ENCODE peak calls at places on chromosomes 12 and 14, in ten cellular contexts. One of them, this sample, is unnamed.

GRCh38 chr14:85634205-85634604 is 104.3 kb downstream of the FLRT2 start:
- DNase-seq in ovary: no peak
- DNase-seq in AG04450: no peak
- DNase-seq in K562: no peak
- DNase-seq in naive thymus-derived CD4-positive, alpha-beta T cell: no peak
- DNase-seq in lower lobe of right lung: no peak
- DNase-seq in cardiac muscle cell: peak; percentile 14
- DNase-seq in A549: no peak
- DNase-seq in heart right ventricle: no peak
- DNase-seq in fibroblast of lung: peak; percentile 7
- DNase-seq in this sample: no peak

GRCh38 chr12:76764856-76765255 is 941 bp downstream of the ZDHHC17 start:
- DNase-seq in ovary: no peak
- DNase-seq in AG04450: no peak
- DNase-seq in K562: no peak
- DNase-seq in naive thymus-derived CD4-positive, alpha-beta T cell: no peak
- DNase-seq in lower lobe of right lung: no peak
- DNase-seq in cardiac muscle cell: peak; percentile 8
- DNase-seq in A549: no peak
- DNase-seq in heart right ventricle: no peak
- DNase-seq in fibroblast of lung: peak; percentile 18
- DNase-seq in this sample: no peak

GRCh38 chr12:7154042-7154441 is 23.9 kb downstream of the CLSTN3 start:
- DNase-seq in ovary: no peak
- DNase-seq in AG04450: no peak
- DNase-seq in K562: no peak
- DNase-seq in naive thymus-derived CD4-positive, alpha-beta T cell: no peak
- DNase-seq in lower lobe of right lung: no peak
- DNase-seq in cardiac muscle cell: no peak
- DNase-seq in A549: no peak
- DNase-seq in heart right ventricle: no peak
- DNase-seq in fibroblast of lung: no peak
- DNase-seq in this sample: no peak

GRCh38 chr14:31592619-31593018 is 31.4 kb downstream of the NUBPL start:
- DNase-seq in ovary: no peak
- DNase-seq in AG04450: no peak
- DNase-seq in K562: no peak
- DNase-seq in naive thymus-derived CD4-positive, alpha-beta T cell: no peak
- DNase-seq in lower lobe of right lung: no peak
- DNase-seq in cardiac muscle cell: peak; percentile 48
- DNase-seq in A549: no peak
- DNase-seq in heart right ventricle: no peak
- DNase-seq in fibroblast of lung: peak; percentile 9
- DNase-seq in this sample: no peak

GRCh38 chr12:3304436-3305135 is 186.4 kb upstream of the PRMT8 start:
- DNase-seq in ovary: no peak
- DNase-seq in AG04450: peak; percentile 30
- DNase-seq in K562: no peak
- DNase-seq in naive thymus-derived CD4-positive, alpha-beta T cell: no peak
- DNase-seq in lower lobe of right lung: no peak
- DNase-seq in cardiac muscle cell: peak; percentile 62
- DNase-seq in A549: peak; percentile 41
- DNase-seq in heart right ventricle: no peak
- DNase-seq in fibroblast of lung: peak; percentile 91
- DNase-seq in this sample: no peak

GRCh38 chr12:666766-667308 is 3.6 kb upstream of the NINJ2 start:
- DNase-seq in ovary: no peak
- DNase-seq in AG04450: no peak
- DNase-seq in K562: no peak
- DNase-seq in naive thymus-derived CD4-positive, alpha-beta T cell: peak; percentile 38
- DNase-seq in lower lobe of right lung: no peak
- DNase-seq in cardiac muscle cell: no peak
- DNase-seq in A549: no peak
- DNase-seq in heart right ventricle: no peak
- DNase-seq in fibroblast of lung: peak; percentile 63
- DNase-seq in this sample: no peak

GRCh38 chr12:130347588-130347987 is 9.9 kb downstream of the PIWIL1 start:
- DNase-seq in ovary: no peak
- DNase-seq in AG04450: no peak
- DNase-seq in K562: no peak
- DNase-seq in naive thymus-derived CD4-positive, alpha-beta T cell: no peak
- DNase-seq in lower lobe of right lung: no peak
- DNase-seq in cardiac muscle cell: no peak
- DNase-seq in A549: no peak
- DNase-seq in heart right ventricle: no peak
- DNase-seq in fibroblast of lung: no peak
- DNase-seq in this sample: no peak

GRCh38 chr14:54881761-54882401 is 20.7 kb downstream of the GCH1 start:
- DNase-seq in ovary: no peak
- DNase-seq in AG04450: no peak
- DNase-seq in K562: no peak
- DNase-seq in naive thymus-derived CD4-positive, alpha-beta T cell: no peak
- DNase-seq in lower lobe of right lung: no peak
- DNase-seq in cardiac muscle cell: peak; percentile 69
- DNase-seq in A549: no peak
- DNase-seq in heart right ventricle: no peak
- DNase-seq in fibroblast of lung: no peak
- DNase-seq in this sample: no peak

DNA sequence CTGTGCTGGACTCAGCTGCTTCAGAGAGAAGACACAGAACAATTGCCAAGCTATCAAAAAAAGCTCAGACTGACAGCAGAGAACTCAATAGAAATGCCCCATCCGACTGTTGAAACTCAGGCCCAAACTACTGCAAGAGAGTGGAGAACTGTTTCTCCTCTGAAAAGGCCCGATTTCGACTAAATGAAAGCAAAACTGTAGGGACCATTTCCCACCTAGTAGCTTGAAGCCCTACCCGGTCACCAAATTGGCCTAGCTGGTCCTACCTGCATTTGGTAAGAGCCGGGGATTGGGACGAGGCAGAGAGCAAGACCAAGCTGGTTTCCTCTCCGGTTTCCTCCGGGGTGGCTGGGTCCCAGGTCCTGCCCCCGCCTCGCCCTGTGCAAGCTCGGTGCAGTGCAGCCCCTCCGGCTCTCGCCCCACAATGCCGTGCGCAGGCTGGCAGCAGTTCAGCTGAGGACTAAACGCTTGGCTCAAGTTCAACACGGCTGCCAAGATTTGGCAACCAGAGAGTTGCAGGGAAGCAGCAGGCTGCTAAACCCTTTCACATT is 1180.6 kb downstream of the VRK1 start:
- DNase-seq in ovary: peak; percentile 74
- DNase-seq in AG04450: no peak
- DNase-seq in K562: no peak
- DNase-seq in naive thymus-derived CD4-positive, alpha-beta T cell: peak; percentile 71
- DNase-seq in lower lobe of right lung: peak; percentile 82
- DNase-seq in cardiac muscle cell: peak; percentile 6
- DNase-seq in A549: no peak
- DNase-seq in heart right ventricle: peak; percentile 83
- DNase-seq in fibroblast of lung: peak; percentile 45
- DNase-seq in this sample: peak; percentile 94
- H3K27ac ChIP-seq in ovary: peak overlapping the region; percentile 33
- H3K27ac ChIP-seq in AG04450: no peak overlapping the region
- H3K27ac ChIP-seq in K562: no peak overlapping the region
- H3K27ac ChIP-seq in naive thymus-derived CD4-positive, alpha-beta T cell: peak overlapping the region; percentile 85
- H3K27ac ChIP-seq in lower lobe of right lung: peak overlapping the region; percentile 74
- H3K27ac ChIP-seq in cardiac muscle cell: no peak overlapping the region
- H3K27ac ChIP-seq in A549: no peak overlapping the region
- H3K27ac ChIP-seq in heart right ventricle: peak overlapping the region; percentile 72
- H3K27ac ChIP-seq in fibroblast of lung: no peak overlapping the region
- H3K27ac ChIP-seq in this sample: peak overlapping the region; percentile 99

GRCh38 chr12:14280921-14281320 is 84.6 kb upstream of the ATF7IP start:
- DNase-seq in ovary: no peak
- DNase-seq in AG04450: no peak
- DNase-seq in K562: no peak
- DNase-seq in naive thymus-derived CD4-positive, alpha-beta T cell: no peak
- DNase-seq in lower lobe of right lung: no peak
- DNase-seq in cardiac muscle cell: no peak
- DNase-seq in A549: no peak
- DNase-seq in heart right ventricle: no peak
- DNase-seq in fibroblast of lung: no peak
- DNase-seq in this sample: no peak

GRCh38 chr12:14279845-14280244 is 85.6 kb upstream of the ATF7IP start:
- DNase-seq in ovary: no peak
- DNase-seq in AG04450: no peak
- DNase-seq in K562: no peak
- DNase-seq in naive thymus-derived CD4-positive, alpha-beta T cell: no peak
- DNase-seq in lower lobe of right lung: no peak
- DNase-seq in cardiac muscle cell: no peak
- DNase-seq in A549: no peak
- DNase-seq in heart right ventricle: no peak
- DNase-seq in fibroblast of lung: no peak
- DNase-seq in this sample: no peak

GRCh38 chr12:14281539-14281938 is 83.9 kb upstream of the ATF7IP start:
- DNase-seq in ovary: no peak
- DNase-seq in AG04450: no peak
- DNase-seq in K562: no peak
- DNase-seq in naive thymus-derived CD4-positive, alpha-beta T cell: no peak
- DNase-seq in lower lobe of right lung: no peak
- DNase-seq in cardiac muscle cell: no peak
- DNase-seq in A549: no peak
- DNase-seq in heart right ventricle: no peak
- DNase-seq in fibroblast of lung: no peak
- DNase-seq in this sample: no peak

GRCh38 chr12:14283489-14284144 is 81.9 kb upstream of the ATF7IP start:
- DNase-seq in ovary: no peak
- DNase-seq in AG04450: no peak
- DNase-seq in K562: no peak
- DNase-seq in naive thymus-derived CD4-positive, alpha-beta T cell: no peak
- DNase-seq in lower lobe of right lung: no peak
- DNase-seq in cardiac muscle cell: no peak
- DNase-seq in A549: no peak
- DNase-seq in heart right ventricle: no peak
- DNase-seq in fibroblast of lung: no peak
- DNase-seq in this sample: no peak

DNA sequence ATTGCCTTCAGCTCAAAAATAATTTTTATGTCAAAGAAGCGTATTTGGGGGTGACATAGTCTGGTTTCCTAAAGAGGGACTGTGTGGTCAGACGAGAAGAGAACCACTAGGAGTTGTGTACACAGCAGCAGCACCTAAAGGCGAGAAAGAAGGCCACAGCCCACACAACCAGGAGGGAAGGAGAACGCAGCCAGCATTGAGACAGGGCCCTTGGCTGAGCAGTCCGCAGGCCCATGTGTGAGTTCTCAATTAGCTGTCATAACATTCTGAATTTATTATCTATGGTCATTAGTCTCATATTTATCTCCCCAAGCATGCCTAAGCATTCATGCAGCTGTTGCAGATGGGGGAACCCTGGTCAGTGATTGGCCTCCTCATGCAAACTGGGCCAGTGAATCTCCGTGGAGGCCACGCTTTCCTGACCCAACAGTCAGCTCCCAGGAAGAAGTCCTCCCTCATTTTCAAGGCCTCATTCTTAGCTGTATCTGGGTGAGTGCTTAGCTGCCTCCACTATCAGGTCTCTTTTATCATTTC is 81.2 kb upstream of the ATF7IP start:
- DNase-seq in ovary: peak; percentile 85
- DNase-seq in AG04450: no peak
- DNase-seq in K562: peak; percentile 21
- DNase-seq in naive thymus-derived CD4-positive, alpha-beta T cell: no peak
- DNase-seq in lower lobe of right lung: no peak
- DNase-seq in cardiac muscle cell: peak; percentile 87
- DNase-seq in A549: no peak
- DNase-seq in heart right ventricle: peak; percentile 17
- DNase-seq in fibroblast of lung: no peak
- DNase-seq in this sample: no peak
- H3K27ac ChIP-seq in ovary: peak overlapping the region; percentile 66
- H3K27ac ChIP-seq in AG04450: peak overlapping the region; percentile 21
- H3K27ac ChIP-seq in K562: peak overlapping the region; percentile 82
- H3K27ac ChIP-seq in naive thymus-derived CD4-positive, alpha-beta T cell: no peak overlapping the region
- H3K27ac ChIP-seq in lower lobe of right lung: peak overlapping the region; percentile 9
- H3K27ac ChIP-seq in cardiac muscle cell: peak overlapping the region; percentile 9
- H3K27ac ChIP-seq in A549: no peak overlapping the region
- H3K27ac ChIP-seq in heart right ventricle: peak overlapping the region; percentile 29
- H3K27ac ChIP-seq in fibroblast of lung: no peak overlapping the region
- H3K27ac ChIP-seq in this sample: no peak overlapping the region

GRCh38 chr12:47818007-47818376 is 1.7 kb downstream of the HDAC7 start:
- DNase-seq in ovary: no peak
- DNase-seq in AG04450: no peak
- DNase-seq in K562: no peak
- DNase-seq in naive thymus-derived CD4-positive, alpha-beta T cell: no peak
- DNase-seq in lower lobe of right lung: no peak
- DNase-seq in cardiac muscle cell: no peak
- DNase-seq in A549: no peak
- DNase-seq in heart right ventricle: no peak
- DNase-seq in fibroblast of lung: no peak
- DNase-seq in this sample: no peak

GRCh38 chr12:47818382-47818700 is 1.4 kb downstream of the HDAC7 start:
- DNase-seq in ovary: no peak
- DNase-seq in AG04450: no peak
- DNase-seq in K562: no peak
- DNase-seq in naive thymus-derived CD4-positive, alpha-beta T cell: no peak
- DNase-seq in lower lobe of right lung: no peak
- DNase-seq in cardiac muscle cell: no peak
- DNase-seq in A549: no peak
- DNase-seq in heart right ventricle: no peak
- DNase-seq in fibroblast of lung: no peak
- DNase-seq in this sample: no peak

GRCh38 chr12:47818701-47819543 is 781 bp downstream of the HDAC7 start:
- DNase-seq in ovary: peak; percentile 77
- DNase-seq in AG04450: no peak
- DNase-seq in K562: peak; percentile 82
- DNase-seq in naive thymus-derived CD4-positive, alpha-beta T cell: peak; percentile 76
- DNase-seq in lower lobe of right lung: peak; percentile 86
- DNase-seq in cardiac muscle cell: no peak
- DNase-seq in A549: peak; percentile 65
- DNase-seq in heart right ventricle: peak; percentile 83
- DNase-seq in fibroblast of lung: no peak
- DNase-seq in this sample: no peak

GRCh38 chr12:47816646-47817271 is 2.9 kb downstream of the HDAC7 start:
- DNase-seq in ovary: peak; percentile 51
- DNase-seq in AG04450: no peak
- DNase-seq in K562: no peak
- DNase-seq in naive thymus-derived CD4-positive, alpha-beta T cell: no peak
- DNase-seq in lower lobe of right lung: no peak
- DNase-seq in cardiac muscle cell: no peak
- DNase-seq in A549: no peak
- DNase-seq in heart right ventricle: no peak
- DNase-seq in fibroblast of lung: no peak
- DNase-seq in this sample: no peak

DNA sequence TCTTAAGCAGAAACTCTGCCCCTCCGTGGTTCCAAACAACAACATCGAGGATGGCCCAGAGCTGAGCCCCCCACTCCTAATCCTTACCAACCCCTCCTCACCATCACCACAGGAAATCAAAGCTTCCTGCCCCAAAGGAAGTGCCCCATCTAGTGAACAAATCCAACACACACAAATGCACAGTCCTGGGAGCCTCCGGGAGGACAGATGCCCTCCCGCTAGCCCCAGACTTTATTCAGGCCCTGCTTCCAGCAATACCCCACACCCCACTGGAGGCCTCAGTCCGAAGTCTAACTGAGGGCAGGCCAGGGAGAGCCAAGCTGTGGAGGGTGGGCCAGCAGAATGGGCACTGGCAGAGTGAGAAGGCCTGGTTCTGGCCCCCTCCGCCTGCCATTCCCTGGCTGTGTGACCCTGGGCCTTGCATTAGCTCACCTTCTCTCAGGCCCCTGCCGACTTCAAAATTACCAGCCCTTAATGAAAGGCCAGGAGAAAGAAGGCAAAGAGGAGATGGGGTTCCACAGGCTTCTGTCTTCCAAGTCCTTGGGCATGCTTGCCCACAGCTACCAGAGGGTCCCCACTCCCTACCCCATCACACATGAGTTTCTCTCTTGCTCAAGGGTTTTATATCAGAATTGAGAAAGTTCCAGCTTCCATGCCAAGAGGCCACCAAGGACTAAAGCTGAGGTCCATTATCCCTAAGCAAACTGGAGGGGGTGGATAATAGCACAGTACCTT is 2.3 kb downstream of the HDAC7 start:
- DNase-seq in ovary: no peak
- DNase-seq in AG04450: no peak
- DNase-seq in K562: no peak
- DNase-seq in naive thymus-derived CD4-positive, alpha-beta T cell: no peak
- DNase-seq in lower lobe of right lung: no peak
- DNase-seq in cardiac muscle cell: no peak
- DNase-seq in A549: no peak
- DNase-seq in heart right ventricle: no peak
- DNase-seq in fibroblast of lung: no peak
- DNase-seq in this sample: no peak
- H3K27ac ChIP-seq in ovary: peak overlapping the region; percentile 96
- H3K27ac ChIP-seq in AG04450: peak overlapping the region; percentile 57
- H3K27ac ChIP-seq in K562: peak overlapping the region; percentile 63
- H3K27ac ChIP-seq in naive thymus-derived CD4-positive, alpha-beta T cell: peak overlapping the region; percentile 88
- H3K27ac ChIP-seq in lower lobe of right lung: peak overlapping the region; percentile 97
- H3K27ac ChIP-seq in cardiac muscle cell: peak overlapping the region; percentile 94
- H3K27ac ChIP-seq in A549: peak overlapping the region; percentile 96
- H3K27ac ChIP-seq in heart right ventricle: peak overlapping the region; percentile 100
- H3K27ac ChIP-seq in fibroblast of lung: peak overlapping the region; percentile 84
- H3K27ac ChIP-seq in this sample: no peak overlapping the region

DNA sequence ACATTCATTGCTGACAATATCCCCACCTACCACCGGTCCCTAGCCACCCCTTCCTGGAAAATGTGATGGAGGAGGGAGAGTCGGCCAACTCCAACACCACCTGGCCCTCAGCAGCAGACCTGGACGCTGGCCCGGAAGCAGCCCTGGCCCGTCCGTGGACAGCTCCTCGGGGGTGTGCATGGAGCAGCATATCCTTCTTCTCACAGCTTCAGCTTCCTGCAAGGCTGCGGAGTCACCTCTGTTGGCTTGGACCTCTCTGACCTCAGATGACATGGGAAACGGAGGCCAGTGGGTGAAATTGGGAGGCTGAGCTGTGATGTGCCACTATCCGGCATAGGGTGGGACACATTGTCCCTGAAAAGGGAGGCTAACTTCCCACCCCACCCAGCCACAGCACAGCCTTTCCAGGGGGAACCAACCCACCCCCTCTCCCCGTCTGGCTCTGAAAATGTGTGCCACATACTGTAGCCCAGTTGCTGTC is 42.9 kb upstream of the LTA4H start:
- DNase-seq in ovary: peak; percentile 54
- DNase-seq in AG04450: no peak
- DNase-seq in K562: no peak
- DNase-seq in naive thymus-derived CD4-positive, alpha-beta T cell: no peak
- DNase-seq in lower lobe of right lung: peak; percentile 54
- DNase-seq in cardiac muscle cell: peak; percentile 53
- DNase-seq in A549: no peak
- DNase-seq in heart right ventricle: peak; percentile 70
- DNase-seq in fibroblast of lung: peak; percentile 30
- DNase-seq in this sample: no peak
- H3K27ac ChIP-seq in ovary: no peak overlapping the region
- H3K27ac ChIP-seq in AG04450: no peak overlapping the region
- H3K27ac ChIP-seq in K562: no peak overlapping the region
- H3K27ac ChIP-seq in naive thymus-derived CD4-positive, alpha-beta T cell: no peak overlapping the region
- H3K27ac ChIP-seq in lower lobe of right lung: peak overlapping the region; percentile 46
- H3K27ac ChIP-seq in cardiac muscle cell: no peak overlapping the region
- H3K27ac ChIP-seq in A549: no peak overlapping the region
- H3K27ac ChIP-seq in heart right ventricle: peak overlapping the region; percentile 59
- H3K27ac ChIP-seq in fibroblast of lung: no peak overlapping the region
- H3K27ac ChIP-seq in this sample: no peak overlapping the region

This sample was measured in SK-N-MC.